ENCODE peak calls at places on chromosomes 12 and 14, in nine cellular contexts. B is fibroblast of villous mesenchyme; T is heart right ventricle; J is choroid plexus epithelial cell; Q is K562; F is CD8-positive, alpha-beta memory T cell; S is neural progenitor cell; M is AG04450; V is heart left ventricle. U is an unnamed sample.

GRCh38 chr12:121274036-121274763 is 22.3 kb downstream of the CAMKK2 start:
- DNase-seq in B (no peak), T (no peak), J (no peak), Q (no peak), F (no peak), S (no peak), M (no peak), V (no peak), U (no peak)

GRCh38 chr14:69289811-69290520 is 30.0 kb downstream of the GALNT16 start:
- DNase-seq in B (no peak), T (no peak), J (no peak), Q (no peak), F (no peak), S (no peak), M (no peak), V (peak), U (no peak)

GRCh38 chr14:46325777-46326176 is 325.8 kb downstream of the RPL10L start:
- DNase-seq in B (no peak), T (no peak), J (no peak), Q (no peak), F (no peak), S (no peak), M (no peak), V (no peak), U (no peak)

GRCh38 chr12:115354007-115354452 is 670.1 kb upstream of the TBX3 start:
- DNase-seq in B (peak), T (peak), J (peak), Q (no peak), F (no peak), S (no peak), M (peak), V (peak), U (no peak)

GRCh38 chr12:49582840-49583239 is 14.9 kb upstream of the MCRS1 start:
- DNase-seq in B (peak), T (no peak), J (peak), Q (no peak), F (no peak), S (no peak), M (no peak), V (peak), U (no peak)

GRCh38 chr14:79549515-79549914 is 661.8 kb downstream of the DIO2 start:
- DNase-seq in B (no peak), T (no peak), J (peak), Q (no peak), F (no peak), S (no peak), M (no peak), V (no peak), U (no peak)

GRCh38 chr14:61476737-61477410 is 155.5 kb downstream of the PRKCH start:
- DNase-seq in B (peak), T (no peak), J (peak), Q (no peak), F (peak), S (no peak), M (peak), V (no peak), U (no peak)

GRCh38 chr12:121190523-121191031 is 19.4 kb upstream of the P2RX4 start:
- DNase-seq in B (peak), T (no peak), J (peak), Q (no peak), F (no peak), S (no peak), M (peak), V (no peak), U (no peak)

GRCh38 chr14:43579743-43580142 is 927.3 kb downstream of the FSCB start:
- DNase-seq in B (no peak), T (no peak), J (no peak), Q (no peak), F (no peak), S (no peak), M (no peak), V (no peak), U (no peak)

GRCh38 chr14:55715889-55716288 is 135.9 kb downstream of the KTN1 start:
- DNase-seq in B (peak), T (no peak), J (peak), Q (no peak), F (no peak), S (no peak), M (no peak), V (peak), U (no peak)

GRCh38 chr12:47094804-47095203 is 15.0 kb upstream of the AMIGO2 start:
- DNase-seq in B (no peak), T (no peak), J (no peak), Q (no peak), F (no peak), S (no peak), M (no peak), V (no peak), U (no peak)

GRCh38 chr14:105470812-105471771 is 3.5 kb upstream of the CRIP2 start:
- DNase-seq in B (no peak), T (peak), J (no peak), Q (no peak), F (no peak), S (peak), M (no peak), V (peak), U (no peak)

GRCh38 chr12:116123511-116124258 is 153.8 kb downstream of the MED13L start:
- DNase-seq in B (peak), T (no peak), J (peak), Q (peak), F (no peak), S (peak), M (no peak), V (peak), U (no peak)

DNA sequence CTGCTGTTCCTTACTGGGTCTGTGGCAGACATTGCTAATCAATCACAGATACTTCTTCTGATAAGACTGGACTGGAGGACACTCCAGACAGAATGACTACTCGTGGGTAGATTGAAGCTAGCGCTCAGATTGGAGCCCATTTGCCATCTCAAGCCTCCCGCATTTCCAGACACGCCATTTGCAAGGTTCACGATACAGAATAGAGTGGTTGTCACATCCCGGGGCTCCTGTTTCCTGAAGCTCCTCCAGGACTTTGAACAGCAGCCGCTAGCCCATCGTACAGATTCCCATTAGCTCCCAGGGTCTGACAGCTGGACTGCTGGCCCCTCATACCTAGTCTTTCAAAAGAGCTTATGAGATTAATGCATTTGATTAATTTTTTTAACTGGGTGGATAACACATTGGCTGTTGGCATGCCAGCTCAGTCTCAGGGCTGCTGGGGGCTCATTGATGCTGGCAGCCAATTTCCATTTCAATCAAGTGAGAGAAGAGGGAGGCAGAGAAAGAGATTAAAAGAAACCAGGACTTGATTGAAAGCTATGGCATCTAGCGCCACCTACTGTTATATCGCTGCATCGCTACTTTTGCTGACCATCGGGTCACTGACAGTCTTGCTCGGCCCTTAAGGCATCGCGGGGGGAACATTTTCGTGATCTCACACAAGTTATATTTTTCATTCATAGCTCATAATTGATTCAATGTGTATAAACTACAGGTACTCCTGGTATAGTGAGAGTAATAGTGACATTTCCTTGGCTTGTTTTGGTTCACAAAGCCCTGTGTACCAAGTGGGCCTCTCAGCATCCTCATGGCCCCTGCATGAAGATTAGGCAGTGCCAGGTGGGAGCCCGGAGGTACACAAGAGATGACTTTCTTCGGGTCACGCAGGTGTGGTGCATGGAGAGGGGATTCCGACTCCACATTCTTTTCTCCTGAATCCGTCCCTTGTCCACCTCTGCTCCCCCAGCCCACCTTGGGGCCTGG is 78.6 kb downstream of the CCDC60 start:
- DNase-seq in B (peak), T (peak), J (peak), Q (peak), F (no peak), S (peak), M (peak), V (peak), U (peak)
- H3K4me3 ChIP-seq in B (no peak), T (no peak), J (no peak), Q (no peak), F (no peak), S (peak), M (no peak), V (no peak), U (no peak)

DNA sequence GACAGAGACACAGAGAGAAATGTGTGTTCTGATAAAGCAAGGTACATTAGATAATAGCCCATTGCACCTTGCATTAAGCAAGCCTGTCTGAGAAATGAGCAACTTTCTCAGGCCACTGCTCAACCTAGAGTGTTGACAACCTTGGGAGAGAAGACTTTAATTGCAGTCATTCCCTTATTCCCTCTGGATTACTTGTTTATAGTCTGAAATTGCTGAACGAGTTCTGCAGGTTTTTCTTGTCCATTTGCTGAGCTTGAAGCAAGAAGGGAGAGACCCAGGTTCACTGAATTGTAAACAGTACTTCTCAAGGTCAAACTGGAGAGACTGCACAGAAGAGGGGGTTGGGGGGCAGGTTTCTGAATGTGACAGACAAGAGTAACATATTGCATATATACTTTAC is 159.4 kb upstream of the PLEKHG7 start:
- DNase-seq in B (peak), T (no peak), J (peak), Q (no peak), F (no peak), S (no peak), M (no peak), V (no peak), U (no peak)
- H3K4me3 ChIP-seq in B (no peak), T (no peak), J (no peak), Q (no peak), F (no peak), S (no peak), M (no peak), V (no peak), U (no peak)

DNA sequence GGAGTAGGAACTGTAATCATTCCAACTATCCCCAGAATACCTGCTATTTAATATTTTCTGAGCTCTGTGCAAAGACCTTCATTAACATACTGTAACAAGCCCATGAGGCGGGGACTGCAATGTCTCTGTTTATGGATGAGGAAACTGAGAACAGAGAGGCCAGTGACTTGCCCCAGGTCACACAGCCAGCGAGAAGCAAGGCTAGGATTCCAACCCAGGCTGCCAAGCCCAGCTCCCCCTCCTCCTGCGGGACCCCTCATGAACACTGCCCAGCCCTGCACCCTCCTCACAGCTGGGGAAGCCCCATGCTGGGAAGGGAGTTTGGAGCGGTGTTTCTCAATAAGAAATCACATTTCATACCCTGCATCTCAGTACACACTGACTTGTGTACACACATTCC is 10.9 kb downstream of the HVCN1 start:
- DNase-seq in B (no peak), T (no peak), J (peak), Q (no peak), F (no peak), S (no peak), M (no peak), V (no peak), U (no peak)
- H3K4me3 ChIP-seq in B (no peak), T (no peak), J (no peak), Q (no peak), F (peak), S (no peak), M (no peak), V (no peak), U (no peak)

GRCh38 chr12:52022841-52023181 is 16.1 kb downstream of the TAMALIN start:
- DNase-seq in B (no peak), T (no peak), J (no peak), Q (peak), F (no peak), S (peak), M (no peak), V (peak), U (no peak)
- H3K4me3 ChIP-seq in B (peak), T (peak), J (peak), Q (peak), F (peak), S (peak), M (peak), V (peak), U (peak)

GRCh38 chr14:23695220-23695999 is 59.2 kb downstream of the DHRS2 start:
- DNase-seq in B (no peak), T (no peak), J (no peak), Q (no peak), F (no peak), S (peak), M (no peak), V (peak), U (no peak)
- H3K4me3 ChIP-seq in B (peak), T (no peak), J (no peak), Q (no peak), F (no peak), S (peak), M (no peak), V (peak), U (peak)

GRCh38 chr14:64387232-64387737 is 868 bp upstream of the MTHFD1 start:
- DNase-seq in B (peak), T (no peak), J (peak), Q (peak), F (no peak), S (peak), M (no peak), V (no peak), U (peak)

GRCh38 chr14:64391113-64391725 is 3.1 kb downstream of the MTHFD1 start:
- DNase-seq in B (no peak), T (no peak), J (no peak), Q (no peak), F (no peak), S (peak), M (no peak), V (no peak), U (no peak)

GRCh38 chr14:64387738-64388532 is at the start of gene MTHFD1:
- DNase-seq in B (peak), T (peak), J (peak), Q (peak), F (peak), S (peak), M (peak), V (peak), U (peak)

GRCh38 chr14:64391986-64392385 is 3.8 kb downstream of the MTHFD1 start:
- DNase-seq in B (no peak), T (no peak), J (no peak), Q (no peak), F (no peak), S (no peak), M (no peak), V (no peak), U (no peak)

GRCh38 chr14:64388533-64389243 is 535 bp downstream of the MTHFD1 start:
- DNase-seq in B (peak), T (peak), J (peak), Q (no peak), F (peak), S (peak), M (no peak), V (no peak), U (peak)
- H3K4me3 ChIP-seq in B (peak), T (peak), J (peak), Q (peak), F (peak), S (peak), M (peak), V (peak), U (peak)

GRCh38 chr12:124297856-124298255 is 3.0 kb downstream of the RFLNA start:
- DNase-seq in B (no peak), T (no peak), J (no peak), Q (no peak), F (no peak), S (no peak), M (no peak), V (no peak), U (no peak)
- H3K4me3 ChIP-seq in B (no peak), T (no peak), J (no peak), Q (no peak), F (no peak), S (no peak), M (no peak), V (no peak), U (no peak)

DNA sequence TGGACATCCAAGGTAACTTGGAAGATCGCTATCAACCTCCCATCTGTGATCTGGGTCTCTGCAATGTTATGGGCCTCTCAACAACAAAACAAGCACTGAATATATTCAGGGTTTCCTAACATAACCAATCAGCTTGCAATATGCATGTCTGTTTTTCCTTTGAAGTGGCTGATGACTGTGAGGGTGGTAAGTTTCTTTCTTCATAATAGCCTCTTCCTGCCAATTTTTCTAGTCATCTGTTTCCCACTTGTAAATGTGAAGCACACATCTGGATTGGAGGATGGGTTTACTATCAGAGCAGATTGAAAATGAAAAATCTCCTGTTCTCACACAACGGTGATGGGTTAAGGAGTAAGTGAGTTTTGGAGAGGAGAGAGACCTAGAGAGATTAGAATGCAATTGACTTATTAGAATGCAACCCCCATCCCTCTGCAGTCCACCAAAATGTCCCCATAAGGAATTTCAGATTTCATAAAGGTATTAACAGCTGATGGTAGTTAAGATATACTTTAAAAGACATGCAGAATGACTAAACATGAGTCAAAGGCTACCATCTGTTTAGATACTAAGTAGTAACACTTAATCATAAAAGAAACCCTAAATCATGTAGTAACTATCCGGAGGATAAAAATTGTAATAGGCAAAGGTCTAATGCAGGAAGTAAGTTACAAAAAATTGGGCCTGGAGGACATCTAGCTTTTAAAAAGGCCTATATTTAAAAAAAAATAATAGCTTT is 58.4 kb upstream of the SAV1 start:
- DNase-seq in B (peak), T (no peak), J (peak), Q (no peak), F (no peak), S (no peak), M (peak), V (no peak), U (no peak)
- H3K4me3 ChIP-seq in B (peak), T (no peak), J (no peak), Q (no peak), F (no peak), S (no peak), M (no peak), V (no peak), U (no peak)